ENCODE peak calls at places on chromosomes 11 and 22, in five cellular contexts. A, C, L, O and H are unnamed samples.

GRCh38 chr22:46935506-46936377 is 173.3 kb downstream of the TBC1D22A start:
- DNase-seq in A (no peak), C (no peak), L (peak; percentile 63), O (no peak), H (no peak)

GRCh38 chr11:77547863-77548551 is 41.7 kb upstream of the AQP11 start:
- DNase-seq in A (peak; percentile 38), C (peak; percentile 81), L (peak; percentile 66), O (peak; percentile 74), H (peak; percentile 42)

GRCh38 chr11:130029137-130029536 is 26.5 kb upstream of the PRDM10 start:
- DNase-seq in A (no peak), C (peak; percentile 46), L (no peak), O (no peak), H (no peak)

GRCh38 chr22:17319541-17319940 is 49.7 kb upstream of the CECR2 start:
- DNase-seq in A (no peak), C (no peak), L (no peak), O (no peak), H (no peak)

GRCh38 chr11:1335811-1336761 is 26.7 kb upstream of the TOLLIP start:
- DNase-seq in A (no peak), C (peak; percentile 90), L (peak; percentile 86), O (peak; percentile 53), H (no peak)

GRCh38 chr11:98565311-98565710 is 455.4 kb upstream of the CNTN5 start:
- DNase-seq in A (no peak), C (no peak), L (no peak), O (no peak), H (no peak)

GRCh38 chr11:28938091-28938490 is 829.9 kb downstream of the METTL15 start:
- DNase-seq in A (no peak), C (no peak), L (no peak), O (no peak), H (no peak)

GRCh38 chr11:20154381-20154780 is 5.9 kb downstream of the DBX1 start:
- DNase-seq in A (no peak), C (no peak), L (no peak), O (no peak), H (no peak)

GRCh38 chr11:62137881-62138629 is 14.2 kb downstream of the INCENP start:
- DNase-seq in A (no peak), C (no peak), L (no peak), O (no peak), H (no peak)

GRCh38 chr22:26756675-26757293 is 99.4 kb downstream of the MIAT start:
- DNase-seq in A (no peak), C (peak; percentile 46), L (peak; percentile 71), O (no peak), H (no peak)
- H3K4me3 ChIP-seq in A (no peak overlapping the region), C (peak overlapping the region; percentile 35), L (no peak overlapping the region), O (no peak overlapping the region), H (no peak overlapping the region)

GRCh38 chr11:110345756-110346155 is 49.3 kb upstream of the RDX start:
- DNase-seq in A (peak; percentile 55), C (no peak), L (no peak), O (no peak), H (peak; percentile 53)

GRCh38 chr11:110347660-110348059 is 51.2 kb upstream of the RDX start:
- DNase-seq in A (no peak), C (no peak), L (no peak), O (no peak), H (no peak)

GRCh38 chr11:110355011-110355744 is 58.8 kb upstream of the RDX start:
- DNase-seq in A (no peak), C (no peak), L (peak; percentile 65), O (peak; percentile 14), H (no peak)

DNA sequence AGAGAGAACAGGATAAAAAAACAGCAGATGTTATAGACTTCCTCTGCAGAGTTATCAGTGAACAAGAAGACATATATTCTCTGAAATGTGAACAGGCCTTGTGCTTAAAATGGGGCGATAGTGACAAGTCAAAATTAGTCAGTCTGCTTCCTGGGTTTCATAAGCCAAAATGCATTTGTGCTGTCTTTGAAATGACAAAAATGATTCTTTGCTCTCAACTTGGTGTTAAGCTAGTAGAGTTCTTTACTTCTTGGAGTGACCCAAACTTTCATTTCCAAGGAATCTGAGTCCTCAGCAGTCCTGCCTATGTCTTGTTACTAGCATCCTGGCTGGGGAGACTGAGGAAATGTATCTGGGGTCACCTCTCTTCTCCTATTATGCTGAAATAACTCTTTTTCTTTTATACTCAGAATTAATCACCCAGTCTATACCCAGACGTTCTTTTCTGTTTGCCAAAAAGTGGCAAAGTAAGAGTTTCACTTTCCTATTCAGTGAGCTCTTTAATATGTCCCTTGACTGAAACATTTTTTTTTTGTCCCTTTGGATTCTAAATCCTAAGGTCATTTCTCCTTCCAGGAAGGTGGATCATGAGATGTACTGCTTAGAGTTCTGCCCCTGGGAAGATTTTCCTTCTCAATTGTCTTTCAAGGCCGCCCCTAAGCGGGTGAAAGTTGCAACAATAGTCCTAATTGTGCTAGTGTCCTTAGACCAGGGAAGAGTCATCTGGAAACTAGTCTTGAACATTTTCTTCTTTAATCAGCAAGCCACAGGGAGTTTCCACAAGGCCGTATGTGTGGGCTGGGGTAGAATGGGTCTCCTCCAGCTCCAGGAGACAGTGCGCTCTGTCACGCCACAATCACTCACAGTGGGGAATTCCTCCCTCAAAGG is 52.9 kb upstream of the RDX start:
- DNase-seq in A (peak; percentile 94), C (no peak), L (peak; percentile 37), O (no peak), H (peak; percentile 73)
- TF ChIP-seq CTCF in A (no peak), C (no peak), L (no peak), O (no peak), H (no peak)

GRCh38 chr22:29719894-29720645 is at the start of gene CABP7:
- DNase-seq in A (no peak), C (no peak), L (no peak), O (no peak), H (no peak)
- H3K4me3 ChIP-seq in A (no peak within 1 kb of the TSS), C (no peak within 1 kb of the TSS), L (no peak within 1 kb of the TSS), O (peak within 1 kb of the TSS; percentile 47), H (no peak within 1 kb of the TSS)

GRCh38 chr11:67287355-67288197 is 1.5 kb upstream of the ANKRD13D start:
- DNase-seq in A (no peak), C (no peak), L (no peak), O (no peak), H (no peak)

GRCh38 chr11:67288198-67288451 is 978 bp upstream of the ANKRD13D start:
- DNase-seq in A (no peak), C (no peak), L (no peak), O (no peak), H (no peak)

GRCh38 chr11:67284811-67285540 is 4.1 kb upstream of the ANKRD13D start:
- DNase-seq in A (no peak), C (no peak), L (no peak), O (no peak), H (no peak)

GRCh38 chr11:67285541-67286498 is 3.3 kb upstream of the ANKRD13D start:
- DNase-seq in A (no peak), C (no peak), L (no peak), O (no peak), H (no peak)

DNA sequence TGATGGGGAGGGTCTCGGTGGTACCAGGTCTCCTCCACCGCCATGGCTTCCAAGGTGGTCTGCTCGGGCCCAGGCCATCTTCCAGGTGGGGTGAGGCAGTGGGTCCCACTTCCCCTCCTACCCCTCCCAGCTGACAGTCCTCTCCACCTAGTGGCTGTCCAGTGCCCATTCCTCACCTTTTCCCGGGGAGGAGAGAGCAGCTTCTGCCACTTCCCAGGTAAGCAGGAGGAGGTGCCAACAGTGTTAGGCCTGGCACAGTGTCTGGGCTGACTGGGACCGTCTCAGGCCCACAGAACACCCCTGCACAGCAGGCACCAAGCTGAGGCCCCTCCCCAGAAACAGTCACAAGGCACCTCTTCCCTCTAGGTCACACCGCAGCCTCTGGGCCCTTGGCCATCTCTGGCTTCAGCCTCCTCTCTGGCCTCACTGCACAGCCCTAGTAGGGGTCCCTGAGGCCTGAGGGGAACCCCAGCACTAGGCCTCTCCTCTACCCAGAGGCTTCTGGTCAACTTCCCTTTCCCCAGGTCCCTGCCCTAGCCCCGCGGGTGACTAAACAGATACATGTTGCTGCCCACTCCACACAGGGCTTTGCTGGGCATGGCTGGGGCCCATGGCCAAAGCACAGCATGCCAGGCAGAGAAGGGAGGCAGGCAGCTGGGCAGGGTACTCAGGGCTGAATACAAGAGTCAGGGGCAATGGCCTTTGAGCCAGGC is 2.3 kb upstream of the ANKRD13D start:
- DNase-seq in A (no peak), C (no peak), L (peak; percentile 50), O (no peak), H (no peak)
- TF ChIP-seq CTCF in A (peak; percentile 8), C (no peak), L (no peak), O (no peak), H (no peak)

GRCh38 chr22:49925525-49926128 is 7.2 kb downstream of the CRELD2 start:
- DNase-seq in A (peak; percentile 71), C (no peak), L (no peak), O (no peak), H (no peak)
- H3K4me3 ChIP-seq in A (peak overlapping the region; percentile 38), C (no peak overlapping the region), L (no peak overlapping the region), O (no peak overlapping the region), H (peak overlapping the region; percentile 51)